ENCODE peak calls at places on chromosomes 6 and 20, in four cellular contexts. P is amniotic stem cell, Q is ELR, Y is pancreas. B is an unnamed sample.

GRCh38 chr20:53381568-53382262 is 211.9 kb downstream of the ZNF217 start:
- DNase-seq in P (no peak), Q (no peak), Y (no peak), B (no peak)

GRCh38 chr6:140178550-140179334 is 804.3 kb upstream of the CITED2 start:
- DNase-seq in P (peak; percentile 44), Q (peak; percentile 84), Y (no peak), B (no peak)

GRCh38 chr6:163416640-163417253 is 2.2 kb downstream of the QKI start:
- DNase-seq in P (peak; percentile 61), Q (peak; percentile 89), Y (peak; percentile 45), B (peak; percentile 63)

GRCh38 chr6:69835414-69836179 is 30.8 kb upstream of the COL19A1 start:
- DNase-seq in P (peak; percentile 30), Q (peak; percentile 77), Y (peak; percentile 5), B (peak; percentile 16)

GRCh38 chr6:157240059-157240959 is 83.0 kb downstream of the TMEM242 start:
- DNase-seq in P (no peak), Q (peak; percentile 73), Y (no peak), B (peak; percentile 61)

GRCh38 chr6:114785235-114786127 is 442.7 kb upstream of the HS3ST5 start:
- DNase-seq in P (peak; percentile 59), Q (peak; percentile 57), Y (no peak), B (no peak)

GRCh38 chr6:142671791-142672190 is 273.2 kb downstream of the HIVEP2 start:
- DNase-seq in P (no peak), Q (no peak), Y (no peak), B (no peak)

GRCh38 chr6:107244082-107244741 is 128.9 kb upstream of the BEND3 start:
- DNase-seq in P (no peak), Q (no peak), Y (no peak), B (no peak)

GRCh38 chr6:158817298-158818007 is 1.7 kb downstream of the EZR start:
- DNase-seq in P (no peak), Q (peak; percentile 51), Y (peak; percentile 73), B (peak; percentile 68)

GRCh38 chr20:23634985-23635767 is 2.6 kb downstream of the CST3 start:
- DNase-seq in P (no peak), Q (no peak), Y (no peak), B (no peak)

GRCh38 chr20:52312131-52312729 is 120.7 kb upstream of the ZFP64 start:
- DNase-seq in P (peak; percentile 30), Q (peak; percentile 59), Y (peak; percentile 16), B (peak; percentile 45)

GRCh38 chr6:10528170-10528981 is 7.2 kb downstream of the GCNT2 start:
- DNase-seq in P (no peak), Q (peak; percentile 82), Y (peak; percentile 34), B (peak; percentile 64)

GRCh38 chr6:136784910-136785746 is 7.1 kb downstream of the MAP3K5 start:
- DNase-seq in P (no peak), Q (peak; percentile 46), Y (peak; percentile 40), B (no peak)

GRCh38 chr20:35490736-35491181 is 35.4 kb downstream of the CEP250 start:
- DNase-seq in P (no peak), Q (no peak), Y (no peak), B (no peak)

GRCh38 chr20:12640255-12640654 is 368.5 kb upstream of the SPTLC3 start:
- DNase-seq in P (no peak), Q (no peak), Y (peak; percentile 4), B (no peak)

GRCh38 chr20:32325706-32326506 is 32.2 kb upstream of the ASXL1 start:
- DNase-seq in P (peak; percentile 21), Q (peak; percentile 95), Y (no peak), B (peak; percentile 61)

GRCh38 chr20:18057994-18058349 is 256 bp upstream of the OVOL2 start:
- DNase-seq in P (no peak), Q (no peak), Y (no peak), B (no peak)

GRCh38 chr20:58011947-58012610 is 216.4 kb downstream of the ANKRD60 start:
- DNase-seq in P (no peak), Q (no peak), Y (no peak), B (no peak)

GRCh38 chr20:62321521-62321948 is 18.7 kb downstream of the ADRM1 start:
- DNase-seq in P (no peak), Q (peak; percentile 58), Y (no peak), B (no peak)

GRCh38 chr6:109183109-109183508 is 87.8 kb downstream of the CEP57L1 start:
- DNase-seq in P (no peak), Q (peak; percentile 26), Y (no peak), B (no peak)

GRCh38 chr6:157133856-157134255 is 189.5 kb downstream of the TMEM242 start:
- DNase-seq in P (no peak), Q (no peak), Y (no peak), B (no peak)

GRCh38 chr6:117440558-117441525 is 15.1 kb upstream of the ROS1 start:
- DNase-seq in P (no peak), Q (peak; percentile 97), Y (no peak), B (no peak)

GRCh38 chr20:14838663-14839650 is 501.5 kb upstream of the FLRT3 start:
- DNase-seq in P (no peak), Q (no peak), Y (no peak), B (peak; percentile 36)

GRCh38 chr6:169234634-169235033 is 19.0 kb downstream of the THBS2 start:
- DNase-seq in P (no peak), Q (no peak), Y (no peak), B (no peak)

GRCh38 chr6:159819932-159820640 is 20.0 kb downstream of the PNLDC1 start:
- DNase-seq in P (no peak), Q (no peak), Y (no peak), B (no peak)

GRCh38 chr6:27157461-27158315 is 89.8 kb upstream of the PRSS16 start:
- DNase-seq in P (peak; percentile 40), Q (peak; percentile 91), Y (peak; percentile 37), B (peak; percentile 47)

GRCh38 chr6:21840428-21840827 is 246.9 kb downstream of the SOX4 start:
- DNase-seq in P (no peak), Q (no peak), Y (no peak), B (no peak)

GRCh38 chr6:111276335-111276734 is 189.0 kb downstream of the SLC16A10 start:
- DNase-seq in P (no peak), Q (no peak), Y (no peak), B (no peak)

GRCh38 chr6:11711644-11711993 is 67.0 kb downstream of the ADTRP start:
- DNase-seq in P (no peak), Q (no peak), Y (no peak), B (no peak)

GRCh38 chr6:5493806-5494205 is 232.5 kb downstream of the FARS2 start:
- DNase-seq in P (no peak), Q (no peak), Y (no peak), B (no peak)

GRCh38 chr6:99512033-99512432 is 3.2 kb downstream of the USP45 start:
- DNase-seq in P (no peak), Q (peak; percentile 23), Y (no peak), B (no peak)

GRCh38 chr6:958531-958930 is 265.6 kb upstream of the EXOC2 start:
- DNase-seq in P (peak; percentile 76), Q (peak; percentile 76), Y (no peak), B (no peak)

GRCh38 chr6:124223596-124223995 is 419.9 kb downstream of the NKAIN2 start:
- DNase-seq in P (no peak), Q (no peak), Y (no peak), B (no peak)